ENCODE peak calls at places on chromosome 13, in nine cellular contexts. One of them, this sample, is unnamed.

GRCh38 chr13:31733066-31733465 is 6.3 kb upstream of the RXFP2 start:
- DNase-seq in endothelial cell: no peak
- DNase-seq in fibroblast of the aortic adventitia: peak
- DNase-seq in HFFc6: no peak
- DNase-seq in pancreas: no peak
- DNase-seq in IMR-90: peak
- DNase-seq in progenitor cell of endocrine pancreas: no peak
- DNase-seq in GM20000: no peak
- DNase-seq in breast epithelium: no peak
- DNase-seq in this sample: no peak

GRCh38 chr13:24454100-24454499 is 58.5 kb downstream of the PARP4 start:
- DNase-seq in HFFc6: no peak
- DNase-seq in IMR-90: no peak
- DNase-seq in breast epithelium: no peak
- DNase-seq in fibroblast of the aortic adventitia: no peak
- DNase-seq in progenitor cell of endocrine pancreas: no peak
- DNase-seq in GM20000: no peak
- DNase-seq in pancreas: no peak
- DNase-seq in endothelial cell: no peak
- DNase-seq in this sample: no peak

GRCh38 chr13:79810671-79811070 is 329.7 kb downstream of the NDFIP2 start:
- DNase-seq in HFFc6: peak
- DNase-seq in GM20000: no peak
- DNase-seq in fibroblast of the aortic adventitia: peak
- DNase-seq in pancreas: no peak
- DNase-seq in endothelial cell: no peak
- DNase-seq in IMR-90: peak
- DNase-seq in progenitor cell of endocrine pancreas: no peak
- DNase-seq in breast epithelium: no peak
- DNase-seq in this sample: no peak

GRCh38 chr13:112943309-112944125 is 25.5 kb upstream of the MCF2L start:
- DNase-seq in pancreas: peak
- DNase-seq in breast epithelium: no peak
- DNase-seq in endothelial cell: peak
- DNase-seq in IMR-90: peak
- DNase-seq in GM20000: peak
- DNase-seq in progenitor cell of endocrine pancreas: peak
- DNase-seq in fibroblast of the aortic adventitia: peak
- DNase-seq in HFFc6: no peak
- DNase-seq in this sample: no peak

GRCh38 chr13:36919833-36920611 is at the start of gene SMAD9:
- DNase-seq in fibroblast of the aortic adventitia: peak
- DNase-seq in endothelial cell: peak
- DNase-seq in progenitor cell of endocrine pancreas: peak
- DNase-seq in pancreas: peak
- DNase-seq in breast epithelium: peak
- DNase-seq in HFFc6: peak
- DNase-seq in IMR-90: peak
- DNase-seq in GM20000: peak
- DNase-seq in this sample: peak

GRCh38 chr13:94712812-94713555 is 639 bp upstream of the SOX21 start:
- DNase-seq in endothelial cell: peak
- DNase-seq in IMR-90: peak
- DNase-seq in breast epithelium: no peak
- DNase-seq in pancreas: no peak
- DNase-seq in fibroblast of the aortic adventitia: peak
- DNase-seq in GM20000: peak
- DNase-seq in HFFc6: no peak
- DNase-seq in progenitor cell of endocrine pancreas: peak
- DNase-seq in this sample: no peak

GRCh38 chr13:46281779-46282178 is 70.1 kb downstream of the LRRC63 start:
- DNase-seq in HFFc6: no peak
- DNase-seq in fibroblast of the aortic adventitia: no peak
- DNase-seq in progenitor cell of endocrine pancreas: no peak
- DNase-seq in endothelial cell: no peak
- DNase-seq in pancreas: no peak
- DNase-seq in breast epithelium: no peak
- DNase-seq in IMR-90: no peak
- DNase-seq in GM20000: no peak
- DNase-seq in this sample: no peak

GRCh38 chr13:41960700-41961697 is at the start of gene VWA8:
- DNase-seq in breast epithelium: peak
- DNase-seq in GM20000: peak
- DNase-seq in progenitor cell of endocrine pancreas: peak
- DNase-seq in HFFc6: peak
- DNase-seq in IMR-90: peak
- DNase-seq in endothelial cell: peak
- DNase-seq in pancreas: peak
- DNase-seq in fibroblast of the aortic adventitia: peak
- DNase-seq in this sample: peak

GRCh38 chr13:76016799-76017198 is 380.7 kb downstream of the LMO7 start:
- DNase-seq in fibroblast of the aortic adventitia: peak
- DNase-seq in progenitor cell of endocrine pancreas: no peak
- DNase-seq in endothelial cell: peak
- DNase-seq in pancreas: no peak
- DNase-seq in IMR-90: peak
- DNase-seq in GM20000: peak
- DNase-seq in breast epithelium: no peak
- DNase-seq in HFFc6: no peak
- DNase-seq in this sample: no peak

GRCh38 chr13:93700115-93700514 is 473.5 kb downstream of the GPC6 start:
- DNase-seq in fibroblast of the aortic adventitia: peak
- DNase-seq in endothelial cell: no peak
- DNase-seq in breast epithelium: no peak
- DNase-seq in progenitor cell of endocrine pancreas: no peak
- DNase-seq in GM20000: no peak
- DNase-seq in HFFc6: peak
- DNase-seq in pancreas: no peak
- DNase-seq in IMR-90: peak
- DNase-seq in this sample: no peak

GRCh38 chr13:111005808-111006494 is 91.1 kb upstream of the ANKRD10 start:
- DNase-seq in breast epithelium: no peak
- DNase-seq in fibroblast of the aortic adventitia: peak
- DNase-seq in pancreas: peak
- DNase-seq in endothelial cell: no peak
- DNase-seq in IMR-90: peak
- DNase-seq in HFFc6: no peak
- DNase-seq in GM20000: no peak
- DNase-seq in progenitor cell of endocrine pancreas: no peak
- DNase-seq in this sample: no peak

GRCh38 chr13:46905249-46905648 is 8.4 kb upstream of the HTR2A start:
- DNase-seq in progenitor cell of endocrine pancreas: no peak
- DNase-seq in IMR-90: peak
- DNase-seq in breast epithelium: no peak
- DNase-seq in fibroblast of the aortic adventitia: peak
- DNase-seq in HFFc6: no peak
- DNase-seq in endothelial cell: no peak
- DNase-seq in pancreas: no peak
- DNase-seq in GM20000: no peak
- DNase-seq in this sample: no peak

GRCh38 chr13:85565652-85566051 is 233.6 kb downstream of the SLITRK6 start:
- DNase-seq in endothelial cell: no peak
- DNase-seq in breast epithelium: no peak
- DNase-seq in HFFc6: no peak
- DNase-seq in fibroblast of the aortic adventitia: no peak
- DNase-seq in progenitor cell of endocrine pancreas: no peak
- DNase-seq in pancreas: no peak
- DNase-seq in IMR-90: peak
- DNase-seq in GM20000: no peak
- DNase-seq in this sample: no peak

GRCh38 chr13:22357132-22357531 is 686.3 kb downstream of the FGF9 start:
- DNase-seq in fibroblast of the aortic adventitia: no peak
- DNase-seq in GM20000: no peak
- DNase-seq in progenitor cell of endocrine pancreas: no peak
- DNase-seq in HFFc6: no peak
- DNase-seq in endothelial cell: no peak
- DNase-seq in breast epithelium: no peak
- DNase-seq in pancreas: no peak
- DNase-seq in IMR-90: no peak
- DNase-seq in this sample: no peak

GRCh38 chr13:30719521-30719914 is 15.8 kb upstream of the ALOX5AP start:
- DNase-seq in progenitor cell of endocrine pancreas: no peak
- DNase-seq in GM20000: no peak
- DNase-seq in fibroblast of the aortic adventitia: no peak
- DNase-seq in endothelial cell: no peak
- DNase-seq in pancreas: no peak
- DNase-seq in IMR-90: peak
- DNase-seq in HFFc6: no peak
- DNase-seq in breast epithelium: no peak
- DNase-seq in this sample: no peak

GRCh38 chr13:24203726-24204295 is 43.3 kb downstream of the SPATA13 start:
- DNase-seq in progenitor cell of endocrine pancreas: no peak
- DNase-seq in fibroblast of the aortic adventitia: no peak
- DNase-seq in IMR-90: peak
- DNase-seq in pancreas: no peak
- DNase-seq in HFFc6: no peak
- DNase-seq in breast epithelium: no peak
- DNase-seq in GM20000: no peak
- DNase-seq in endothelial cell: no peak
- DNase-seq in this sample: no peak

GRCh38 chr13:33927315-33927714 is 109.4 kb downstream of the RFC3 start:
- DNase-seq in IMR-90: peak
- DNase-seq in pancreas: no peak
- DNase-seq in GM20000: no peak
- DNase-seq in HFFc6: peak
- DNase-seq in endothelial cell: no peak
- DNase-seq in breast epithelium: no peak
- DNase-seq in fibroblast of the aortic adventitia: peak
- DNase-seq in progenitor cell of endocrine pancreas: no peak
- DNase-seq in this sample: no peak

GRCh38 chr13:28173793-28174192 is 35.4 kb downstream of the PAN3 start:
- DNase-seq in GM20000: no peak
- DNase-seq in fibroblast of the aortic adventitia: no peak
- DNase-seq in pancreas: no peak
- DNase-seq in IMR-90: no peak
- DNase-seq in progenitor cell of endocrine pancreas: no peak
- DNase-seq in breast epithelium: no peak
- DNase-seq in HFFc6: no peak
- DNase-seq in endothelial cell: no peak
- DNase-seq in this sample: no peak

GRCh38 chr13:97257800-97258799 is 36.0 kb downstream of the MBNL2 start:
- DNase-seq in progenitor cell of endocrine pancreas: no peak
- DNase-seq in HFFc6: peak
- DNase-seq in endothelial cell: peak
- DNase-seq in fibroblast of the aortic adventitia: peak
- DNase-seq in breast epithelium: no peak
- DNase-seq in IMR-90: peak
- DNase-seq in pancreas: peak
- DNase-seq in GM20000: peak
- DNase-seq in this sample: no peak
- TF ChIP-seq CTCF in progenitor cell of endocrine pancreas: no peak
- TF ChIP-seq CTCF in HFFc6: peak
- TF ChIP-seq CTCF in endothelial cell: no peak
- TF ChIP-seq CTCF in fibroblast of the aortic adventitia: peak
- TF ChIP-seq CTCF in breast epithelium: no peak
- TF ChIP-seq CTCF in IMR-90: peak
- TF ChIP-seq CTCF in pancreas: no peak
- TF ChIP-seq CTCF in GM20000: no peak
- TF ChIP-seq CTCF in this sample: no peak

DNA sequence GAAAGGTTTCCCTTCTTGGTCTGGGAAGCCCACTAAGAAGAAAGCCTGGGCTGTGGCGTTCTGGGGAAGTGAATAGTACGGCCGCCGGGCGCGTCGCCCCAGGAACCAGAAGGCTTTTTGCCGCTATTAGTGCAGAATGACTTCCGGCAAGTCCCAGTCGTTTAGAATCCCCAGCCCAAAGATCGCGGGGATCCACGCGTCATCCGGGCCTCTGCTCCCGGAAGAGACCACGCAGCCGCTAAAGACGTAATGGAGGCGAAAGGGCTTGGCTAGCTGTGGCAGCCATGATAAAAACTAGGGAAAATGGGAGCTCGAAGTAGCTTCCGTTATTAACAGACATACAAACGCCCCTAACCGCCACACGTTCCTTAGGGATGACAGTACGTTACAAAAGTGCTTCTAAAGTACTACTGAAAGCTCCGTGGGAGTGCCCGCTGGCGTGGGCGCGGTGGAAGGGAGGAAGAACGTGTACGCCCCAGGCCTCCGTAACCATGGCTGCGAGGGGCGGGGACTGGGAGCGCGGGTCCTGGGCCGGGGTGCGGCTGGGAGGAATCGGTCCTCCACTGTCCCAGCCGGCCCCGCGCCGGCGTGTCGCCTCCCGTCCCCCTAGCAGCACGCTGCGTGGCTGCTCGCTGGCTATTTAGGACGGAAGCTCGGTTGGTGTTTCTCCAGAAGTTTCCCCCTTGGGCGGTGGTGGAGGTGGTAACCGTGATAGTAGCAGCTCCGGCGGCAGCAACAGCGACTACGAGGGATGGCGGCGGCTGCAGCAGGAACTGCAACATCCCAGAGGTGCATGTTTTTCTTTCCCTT is at the start of gene SUGT1:
- DNase-seq in breast epithelium: peak
- DNase-seq in progenitor cell of endocrine pancreas: peak
- DNase-seq in GM20000: peak
- DNase-seq in endothelial cell: peak
- DNase-seq in HFFc6: peak
- DNase-seq in pancreas: peak
- DNase-seq in fibroblast of the aortic adventitia: peak
- DNase-seq in IMR-90: peak
- DNase-seq in this sample: peak
- TF ChIP-seq CTCF in breast epithelium: peak
- TF ChIP-seq CTCF in progenitor cell of endocrine pancreas: peak
- TF ChIP-seq CTCF in GM20000: peak
- TF ChIP-seq CTCF in endothelial cell: peak
- TF ChIP-seq CTCF in HFFc6: peak
- TF ChIP-seq CTCF in pancreas: peak
- TF ChIP-seq CTCF in fibroblast of the aortic adventitia: peak
- TF ChIP-seq CTCF in IMR-90: peak
- TF ChIP-seq CTCF in this sample: peak

GRCh38 chr13:73585236-73585635 is 526.4 kb downstream of the KLF5 start:
- DNase-seq in IMR-90: no peak
- DNase-seq in endothelial cell: no peak
- DNase-seq in progenitor cell of endocrine pancreas: no peak
- DNase-seq in breast epithelium: no peak
- DNase-seq in HFFc6: no peak
- DNase-seq in fibroblast of the aortic adventitia: no peak
- DNase-seq in pancreas: no peak
- DNase-seq in GM20000: no peak
- DNase-seq in this sample: no peak
- TF ChIP-seq CTCF in IMR-90: no peak
- TF ChIP-seq CTCF in endothelial cell: no peak
- TF ChIP-seq CTCF in progenitor cell of endocrine pancreas: no peak
- TF ChIP-seq CTCF in breast epithelium: no peak
- TF ChIP-seq CTCF in HFFc6: no peak
- TF ChIP-seq CTCF in fibroblast of the aortic adventitia: no peak
- TF ChIP-seq CTCF in pancreas: no peak
- TF ChIP-seq CTCF in GM20000: no peak
- TF ChIP-seq CTCF in this sample: no peak

DNA sequence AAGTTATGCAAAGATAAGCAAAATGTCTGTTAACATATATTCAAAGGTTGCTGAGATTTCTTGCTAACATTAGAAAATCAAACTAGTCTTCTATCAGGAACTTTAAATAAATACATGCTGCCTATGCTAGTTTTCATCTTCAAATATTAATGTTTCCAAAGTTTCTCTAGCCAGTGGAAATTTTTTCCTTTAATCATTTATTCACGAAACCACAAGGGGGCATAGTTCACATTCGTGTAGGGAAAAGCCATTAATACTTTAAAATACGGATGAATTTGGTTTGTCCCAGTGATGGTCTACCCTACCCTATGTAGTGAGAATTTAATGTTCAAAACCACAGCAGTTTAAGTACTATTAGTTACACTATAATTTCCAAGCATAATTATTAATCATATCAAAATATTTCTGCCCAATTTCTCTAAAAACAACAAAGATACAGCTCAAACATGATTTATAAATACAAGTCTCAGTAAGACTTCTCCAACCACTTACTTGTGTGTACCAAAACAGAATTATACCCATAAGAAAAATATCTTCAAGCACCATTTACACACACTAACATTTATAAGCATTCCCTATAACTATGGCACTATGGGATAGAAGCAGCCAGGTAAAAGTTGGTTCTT is 16.2 kb downstream of the NUFIP1 start:
- DNase-seq in HFFc6: peak
- DNase-seq in endothelial cell: no peak
- DNase-seq in breast epithelium: no peak
- DNase-seq in GM20000: no peak
- DNase-seq in fibroblast of the aortic adventitia: peak
- DNase-seq in IMR-90: peak
- DNase-seq in progenitor cell of endocrine pancreas: no peak
- DNase-seq in pancreas: no peak
- DNase-seq in this sample: no peak
- TF ChIP-seq CTCF in HFFc6: peak
- TF ChIP-seq CTCF in endothelial cell: peak
- TF ChIP-seq CTCF in breast epithelium: peak
- TF ChIP-seq CTCF in GM20000: peak
- TF ChIP-seq CTCF in fibroblast of the aortic adventitia: peak
- TF ChIP-seq CTCF in IMR-90: peak
- TF ChIP-seq CTCF in progenitor cell of endocrine pancreas: peak
- TF ChIP-seq CTCF in pancreas: peak
- TF ChIP-seq CTCF in this sample: peak